ENCODE peak calls at places on chromosomes 7 and 10, in four cellular contexts. Q is stimulated activated CD8-positive, alpha-beta memory T cell treated with anti-CD3 and anti-CD28 coated beads, Interleukin-12 subunit alpha, Interleukin-12 subunit beta, amount 100 ng/mL, for 4 hours; E is stomach; I is SHP77 treated with DMSO at 0.1 percent for 48 hours. D is an unnamed sample.

GRCh38 chr7:71843677-71844076 is 568.5 kb downstream of the CALN1 start:
- DNase-seq in Q (no peak), I (no peak), E (no peak), D (no peak)

GRCh38 chr10:97270523-97271154 is 21.8 kb downstream of the ARHGAP19 start:
- DNase-seq in Q (no peak), E (no peak), I (no peak), D (no peak)

GRCh38 chr7:155846156-155846555 is 33.9 kb upstream of the SHH start:
- DNase-seq in I (no peak), E (no peak), Q (no peak), D (no peak)

GRCh38 chr10:29820890-29821398 is 186.2 kb upstream of the SVIL start:
- DNase-seq in E (no peak), Q (no peak), I (no peak), D (no peak)

GRCh38 chr7:40623863-40624262 is 489.1 kb downstream of the SUGCT start:
- DNase-seq in E (no peak), I (no peak), Q (no peak), D (no peak)

GRCh38 chr10:79470096-79470495 is 24.7 kb upstream of the ZCCHC24 start:
- DNase-seq in Q (no peak), I (no peak), E (no peak), D (no peak)

GRCh38 chr10:122021421-122021820 is 32.5 kb downstream of the TACC2 start:
- DNase-seq in Q (no peak), I (no peak), E (peak), D (no peak)

GRCh38 chr7:129684777-129685176 is 73.3 kb downstream of the NRF1 start:
- DNase-seq in I (peak), E (no peak), Q (no peak), D (no peak)

GRCh38 chr7:8258734-8259133 is 3.2 kb downstream of the ICA1 start:
- DNase-seq in E (no peak), I (no peak), Q (no peak), D (no peak)

GRCh38 chr7:107078517-107078966 is 34.0 kb downstream of the PRKAR2B start:
- DNase-seq in Q (no peak), I (no peak), E (no peak), D (no peak)

GRCh38 chr10:78248651-78249464 is 215.2 kb downstream of the RPS24 start:
- DNase-seq in E (no peak), I (no peak), Q (no peak), D (no peak)

GRCh38 chr7:79462334-79462733 is 8.9 kb upstream of the MAGI2 start:
- DNase-seq in E (no peak), Q (no peak), I (no peak), D (no peak)

D was measured in stimulated activated effector memory CD8-positive, alpha-beta T cell treated with anti-CD3 and anti-CD28 coated beads, Interleukin-12 subunit alpha, Interleukin-12 subunit beta, amount 100 ng/mL, for 72 hours.